ENCODE peak calls at places on chromosomes 5 and 9, in seven cellular contexts. P is fibroblast of lung; X is GM12892; F is activated T-cell treated with anti-CD3 and anti-CD28 coated beads, Interleukin-2, amount 50 U/mL, for 24 hours; B is occipital lobe; E is chondrocyte; S is stimulated activated CD4-positive, alpha-beta T cell treated with anti-CD3 and anti-CD28 coated beads, Interleukin-2, amount 100 ng/mL, for 48 hours. K is an unnamed sample.

GRCh38 chr5:10126900-10127299 is 122.8 kb downstream of the ATPSCKMT start:
- DNase-seq in P (no peak), X (no peak), F (no peak), B (no peak), E (no peak), S (no peak), K (no peak)

GRCh38 chr5:158463188-158463587 is 604.2 kb upstream of the CLINT1 start:
- DNase-seq in P (peak; percentile 31), X (no peak), F (no peak), B (no peak), E (no peak), S (no peak), K (no peak)

GRCh38 chr9:34386656-34387055 is 10.0 kb upstream of the MYORG start:
- DNase-seq in P (no peak), X (no peak), F (no peak), B (no peak), E (peak; percentile 58), S (no peak), K (no peak)

GRCh38 chr9:96279927-96280326 is 22.0 kb downstream of the HSD17B3 start:
- DNase-seq in P (no peak), X (no peak), F (no peak), B (no peak), E (no peak), S (no peak), K (no peak)

GRCh38 chr5:62720036-62720441 is 141.4 kb downstream of the LRRC70 start:
- DNase-seq in P (peak; percentile 2), X (peak; percentile 15), F (peak; percentile 29), B (no peak), E (no peak), S (peak; percentile 9), K (no peak)

GRCh38 chr9:99822596-99823391 is 1.1 kb downstream of the NR4A3 start:
- DNase-seq in P (peak; percentile 60), X (no peak), F (peak; percentile 67), B (no peak), E (no peak), S (peak; percentile 46), K (no peak)

GRCh38 chr5:35851282-35851681 is 5.4 kb upstream of the IL7R start:
- DNase-seq in P (peak; percentile 49), X (no peak), F (no peak), B (no peak), E (no peak), S (no peak), K (no peak)

GRCh38 chr9:108606408-108606807 is 249.4 kb downstream of the ACTL7B start:
- DNase-seq in P (no peak), X (no peak), F (no peak), B (no peak), E (no peak), S (no peak), K (no peak)

GRCh38 chr9:105320568-105320967 is 76.1 kb downstream of the SLC44A1 start:
- DNase-seq in P (no peak), X (no peak), F (no peak), B (no peak), E (no peak), S (no peak), K (no peak)

GRCh38 chr9:16352791-16353401 is 517.6 kb downstream of the BNC2 start:
- DNase-seq in P (peak; percentile 97), X (no peak), F (no peak), B (no peak), E (no peak), S (no peak), K (no peak)

GRCh38 chr5:126044111-126044668 is 379.0 kb upstream of the GRAMD2B start:
- DNase-seq in P (peak; percentile 68), X (no peak), F (no peak), B (no peak), E (no peak), S (no peak), K (no peak)

GRCh38 chr5:121949885-121950284 is 11.9 kb upstream of the SRFBP1 start:
- DNase-seq in P (peak; percentile 79), X (no peak), F (no peak), B (no peak), E (no peak), S (no peak), K (no peak)

GRCh38 chr5:123351315-123351714 is 71.9 kb downstream of the CEP120 start:
- DNase-seq in P (peak; percentile 46), X (no peak), F (no peak), B (no peak), E (no peak), S (no peak), K (no peak)

GRCh38 chr9:4850611-4851010 is 57.9 kb downstream of the RCL1 start:
- DNase-seq in P (peak; percentile 50), X (no peak), F (no peak), B (no peak), E (no peak), S (no peak), K (no peak)

GRCh38 chr5:134046801-134047707 is 42.3 kb upstream of the VDAC1 start:
- DNase-seq in P (no peak), X (no peak), F (no peak), B (no peak), E (no peak), S (no peak), K (no peak)

K was measured in dorsolateral prefrontal cortex.